ENCODE peak calls at places on chromosome 5, in seven cellular contexts. J is stomach, I is heart left ventricle, O is aorta, L is tibial artery, A is fibroblast of lung, Y is heart right ventricle. D is an unnamed sample.
A peak's percentile ranks its signal among the peaks of the same experiment; 100 is the strongest.

GRCh38 chr5:112338681-112339337 is 80.3 kb downstream of the EPB41L4A start:
- DNase-seq in J (no peak), I (no peak), O (no peak), L (no peak), A (peak; percentile 45), Y (no peak), D (peak; percentile 35)

GRCh38 chr5:165397521-165397920 is 1892.1 kb downstream of the MAT2B start:
- DNase-seq in J (peak; percentile 54), I (no peak), O (no peak), L (no peak), A (no peak), Y (no peak), D (no peak)

GRCh38 chr5:147565524-147565923 is 55.7 kb upstream of the DPYSL3 start:
- DNase-seq in J (no peak), I (no peak), O (no peak), L (no peak), A (peak; percentile 96), Y (no peak), D (peak; percentile 95)

GRCh38 chr5:171269717-171270116 is 39.3 kb upstream of the TLX3 start:
- DNase-seq in J (no peak), I (no peak), O (no peak), L (no peak), A (peak; percentile 36), Y (no peak), D (peak; percentile 14)

GRCh38 chr5:10656176-10656830 is 92.4 kb downstream of the ANKRD33B start:
- DNase-seq in J (peak; percentile 21), I (no peak), O (no peak), L (no peak), A (no peak), Y (no peak), D (no peak)

GRCh38 chr5:141560725-141561483 is 57.9 kb downstream of the DIAPH1 start:
- DNase-seq in J (peak; percentile 57), I (peak; percentile 92), O (peak; percentile 85), L (peak; percentile 96), A (peak; percentile 97), Y (peak; percentile 69), D (peak; percentile 96)

GRCh38 chr5:109080481-109080880 is 329.3 kb downstream of the PJA2 start:
- DNase-seq in J (no peak), I (no peak), O (no peak), L (no peak), A (no peak), Y (no peak), D (no peak)

GRCh38 chr5:50749181-50749580 is 82.7 kb downstream of the PARP8 start:
- DNase-seq in J (no peak), I (no peak), O (no peak), L (no peak), A (no peak), Y (no peak), D (no peak)

GRCh38 chr5:7331083-7331482 is 64.9 kb upstream of the ADCY2 start:
- DNase-seq in J (no peak), I (no peak), O (no peak), L (no peak), A (no peak), Y (no peak), D (no peak)

GRCh38 chr5:66993448-66993847 is 203.2 kb downstream of the CD180 start:
- DNase-seq in J (no peak), I (no peak), O (no peak), L (no peak), A (no peak), Y (no peak), D (no peak)

GRCh38 chr5:66993882-66994281 is 202.7 kb downstream of the CD180 start:
- DNase-seq in J (no peak), I (no peak), O (no peak), L (no peak), A (no peak), Y (no peak), D (no peak)

GRCh38 chr5:66989781-66990180 is 206.8 kb downstream of the CD180 start:
- DNase-seq in J (no peak), I (no peak), O (no peak), L (no peak), A (no peak), Y (no peak), D (no peak)

GRCh38 chr5:66992547-66992946 is 204.1 kb downstream of the CD180 start:
- DNase-seq in J (no peak), I (no peak), O (no peak), L (no peak), A (no peak), Y (no peak), D (no peak)

GRCh38 chr5:66991746-66992145 is 204.9 kb downstream of the CD180 start:
- DNase-seq in J (no peak), I (no peak), O (no peak), L (no peak), A (no peak), Y (no peak), D (no peak)
- H3K4me1 ChIP-seq in J (no peaks in the 10 kb centered on the region), I (peaks cover 15% of the 10 kb centered on the region), O (no peaks in the 10 kb centered on the region), L (no peaks in the 10 kb centered on the region), A (peaks cover 2% of the 10 kb centered on the region), Y (peaks cover 18% of the 10 kb centered on the region), D (peaks cover 16% of the 10 kb centered on the region)

GRCh38 chr5:87122171-87122977 is 145.3 kb upstream of the RASA1 start:
- DNase-seq in J (no peak), I (no peak), O (no peak), L (no peak), A (no peak), Y (no peak), D (no peak)
- H3K4me1 ChIP-seq in J (no peaks in the 10 kb centered on the region), I (no peaks in the 10 kb centered on the region), O (peaks cover 4% of the 10 kb centered on the region), L (no peaks in the 10 kb centered on the region), A (peaks cover 19% of the 10 kb centered on the region), Y (no peaks in the 10 kb centered on the region), D (peaks cover 32% of the 10 kb centered on the region)

DNA sequence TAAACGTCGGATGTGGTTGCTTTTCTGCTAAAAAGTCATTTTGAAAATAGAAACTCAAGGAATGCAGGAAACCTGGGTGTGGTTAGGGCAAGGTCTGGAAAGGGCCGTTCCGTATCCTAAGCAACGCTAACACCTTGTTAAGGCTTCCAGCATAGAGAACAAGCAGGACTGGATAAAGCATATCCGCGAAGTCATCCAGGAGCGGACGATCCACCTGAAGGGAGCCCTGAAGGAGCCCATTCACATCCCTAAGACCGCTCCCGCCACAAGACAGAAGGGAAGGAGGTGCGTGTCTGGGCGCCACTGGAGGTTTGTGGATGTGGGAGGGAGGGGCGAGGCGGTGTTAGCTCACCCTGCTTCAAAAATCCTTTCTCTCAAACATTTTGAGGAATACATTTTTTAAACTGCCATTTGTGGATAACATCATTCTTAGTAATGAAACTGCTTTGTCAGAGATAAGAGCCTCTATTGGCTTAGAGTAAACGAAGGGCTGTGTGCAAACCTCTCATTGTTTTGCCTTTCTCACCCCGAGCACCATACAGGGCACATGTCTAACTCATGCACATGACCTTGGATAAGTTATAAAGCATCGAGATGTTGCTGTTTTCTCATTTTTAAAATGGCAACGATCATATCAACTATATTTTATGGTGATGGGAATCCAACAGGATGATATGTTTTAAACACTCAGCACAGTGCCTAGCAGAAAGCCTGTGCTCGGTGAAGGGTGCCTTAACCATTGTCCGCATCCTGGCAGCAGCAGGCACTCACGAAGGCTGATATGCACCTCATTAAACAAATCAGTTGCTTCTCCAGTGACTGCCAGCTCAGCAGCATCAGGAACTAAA is 175.7 kb upstream of the OTULINL start:
- DNase-seq in J (no peak), I (no peak), O (no peak), L (no peak), A (peak; percentile 73), Y (no peak), D (peak; percentile 64)
- H3K4me1 ChIP-seq in J (peaks cover 13% of the 10 kb centered on the region), I (peaks cover 35% of the 10 kb centered on the region), O (no peaks in the 10 kb centered on the region), L (no peaks in the 10 kb centered on the region), A (peaks cover 3% of the 10 kb centered on the region), Y (peaks cover 43% of the 10 kb centered on the region), D (peaks cover 53% of the 10 kb centered on the region)

GRCh38 chr5:9490494-9491097 is 55.3 kb downstream of the SEMA5A start:
- DNase-seq in J (no peak), I (no peak), O (no peak), L (no peak), A (no peak), Y (no peak), D (no peak)
- H3K4me1 ChIP-seq in J (no peaks in the 10 kb centered on the region), I (peaks cover 3% of the 10 kb centered on the region), O (no peaks in the 10 kb centered on the region), L (no peaks in the 10 kb centered on the region), A (no peaks in the 10 kb centered on the region), Y (peaks cover 13% of the 10 kb centered on the region), D (no peaks in the 10 kb centered on the region)

GRCh38 chr5:136058972-136059354 is 30.2 kb downstream of the TGFBI start:
- DNase-seq in J (no peak), I (no peak), O (peak; percentile 52), L (no peak), A (no peak), Y (no peak), D (no peak)
- H3K4me1 ChIP-seq in J (peaks cover 50% of the 10 kb centered on the region), I (peaks cover 30% of the 10 kb centered on the region), O (no peaks in the 10 kb centered on the region), L (no peaks in the 10 kb centered on the region), A (peaks cover 35% of the 10 kb centered on the region), Y (peaks cover 7% of the 10 kb centered on the region), D (peaks cover 62% of the 10 kb centered on the region)

DNA sequence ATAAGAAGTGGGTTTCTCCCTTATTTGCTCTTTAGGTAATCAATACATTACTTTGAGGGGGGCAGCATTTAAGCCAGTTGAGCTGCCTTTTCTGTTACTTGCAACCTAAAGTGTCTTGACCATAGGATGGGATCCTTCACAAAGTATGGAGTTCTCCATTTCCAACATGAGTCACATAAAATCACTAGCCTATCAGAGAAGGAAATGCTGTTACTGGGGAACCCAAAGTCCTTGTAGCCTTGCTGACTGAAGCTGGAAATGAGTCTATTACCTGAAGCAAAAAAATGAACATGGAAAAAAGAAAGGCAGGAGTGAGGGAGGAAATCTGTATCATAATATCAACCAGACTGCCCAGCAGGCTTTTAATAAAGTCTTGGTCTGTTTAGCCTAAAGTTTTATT is 42.8 kb upstream of the SLIT3 start:
- DNase-seq in J (no peak), I (no peak), O (no peak), L (no peak), A (no peak), Y (no peak), D (no peak)
- H3K4me1 ChIP-seq in J (no peaks in the 10 kb centered on the region), I (no peaks in the 10 kb centered on the region), O (no peaks in the 10 kb centered on the region), L (no peaks in the 10 kb centered on the region), A (no peaks in the 10 kb centered on the region), Y (peaks cover 8% of the 10 kb centered on the region), D (no peaks in the 10 kb centered on the region)

DNA sequence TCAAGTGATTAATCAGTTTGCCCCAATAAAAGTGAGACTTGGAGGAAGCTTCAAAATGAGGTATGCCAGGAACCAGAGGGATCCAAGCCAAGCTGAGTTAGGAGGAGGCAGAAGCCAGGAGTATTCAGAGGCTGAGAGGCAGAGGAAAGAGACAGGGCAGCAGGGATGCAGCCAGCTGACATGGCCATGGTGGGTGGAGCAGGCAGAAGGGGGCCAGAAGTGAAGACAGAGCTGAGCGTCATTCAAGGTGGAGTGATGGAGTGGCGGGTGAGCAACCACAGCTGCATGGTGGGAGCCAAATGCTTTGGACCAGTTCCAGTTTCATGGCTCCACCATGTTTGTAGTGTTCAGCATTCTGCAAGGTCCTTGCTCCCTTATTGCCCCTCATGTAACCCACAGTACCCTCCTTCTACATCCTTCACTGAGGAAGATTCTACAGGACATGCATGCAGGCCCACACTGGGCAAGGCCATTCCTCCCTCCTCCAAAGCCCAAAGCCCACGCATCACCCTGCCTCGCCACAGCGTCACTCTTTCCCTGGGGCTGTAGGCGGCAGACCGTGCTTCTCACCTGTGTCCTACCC is 100.6 kb downstream of the FSTL4 start:
- DNase-seq in J (no peak), I (no peak), O (no peak), L (no peak), A (no peak), Y (no peak), D (no peak)
- H3K4me1 ChIP-seq in J (no peaks in the 10 kb centered on the region), I (no peaks in the 10 kb centered on the region), O (no peaks in the 10 kb centered on the region), L (no peaks in the 10 kb centered on the region), A (no peaks in the 10 kb centered on the region), Y (no peaks in the 10 kb centered on the region), D (no peaks in the 10 kb centered on the region)

D was measured in astrocyte.